ENCODE peak calls at places on chromosomes 11 and 22, in six cellular contexts. D is IMR-90, Z is neuronal stem cell, Y is mesenchymal stem cell, B is H1, G is trophoblast cell. L is an unnamed sample.

GRCh38 chr11:12224537-12224893 is 114.1 kb downstream of the MICAL2 start:
- DNase-seq in B (no peak), D (peak; percentile 94), Y (no peak), G (peak; percentile 97), Z (no peak), L (no peak)

GRCh38 chr22:47996446-47996857 is 1234.0 kb downstream of the TBC1D22A start:
- DNase-seq in Z (no peak), B (no peak), D (no peak), G (no peak), Y (no peak), L (no peak)

GRCh38 chr11:78424334-78425270 is 7.0 kb upstream of the GAB2 start:
- DNase-seq in G (no peak), Z (no peak), D (peak; percentile 73), Y (peak; percentile 69), B (no peak), L (no peak)

GRCh38 chr22:21587803-21588611 is 20.5 kb downstream of the UBE2L3 start:
- DNase-seq in B (no peak), Z (no peak), D (peak; percentile 67), Y (peak; percentile 66), G (no peak), L (no peak)

GRCh38 chr11:65493367-65494176 is 5.3 kb upstream of the MALAT1 start:
- DNase-seq in D (peak; percentile 97), B (no peak), Z (no peak), G (peak; percentile 97), Y (peak; percentile 96), L (peak; percentile 57)

GRCh38 chr11:55714982-55715888 is 53.2 kb downstream of the OR4C6 start:
- DNase-seq in Y (no peak), D (no peak), B (no peak), Z (no peak), G (no peak), L (no peak)

GRCh38 chr11:2099523-2100316 is 39.5 kb downstream of the IGF2 start:
- DNase-seq in Y (no peak), D (no peak), G (no peak), B (no peak), Z (no peak), L (peak; percentile 38)

GRCh38 chr22:19818264-19819208 is 36.1 kb downstream of the GNB1L start:
- DNase-seq in D (no peak), Y (no peak), G (no peak), Z (no peak), B (no peak), L (peak; percentile 26)

GRCh38 chr11:80505771-80506170 is 1064.9 kb upstream of the TENM4 start:
- DNase-seq in Y (no peak), G (no peak), Z (no peak), B (no peak), D (no peak), L (peak; percentile 34)

GRCh38 chr11:125401746-125402145 is 94.3 kb downstream of the FEZ1 start:
- DNase-seq in G (no peak), Y (peak; percentile 16), Z (peak; percentile 51), B (no peak), D (peak; percentile 26), L (peak; percentile 64)

GRCh38 chr22:36330655-36331305 is 57.0 kb downstream of the MYH9 start:
- DNase-seq in Z (no peak), D (peak; percentile 63), Y (peak; percentile 85), G (no peak), B (no peak), L (no peak)

GRCh38 chr22:47862394-47862793 is 1099.9 kb downstream of the TBC1D22A start:
- DNase-seq in D (no peak), B (no peak), Z (no peak), Y (no peak), G (no peak), L (no peak)

GRCh38 chr11:33488971-33489370 is 211.7 kb downstream of the C11orf91 start:
- DNase-seq in D (no peak), B (no peak), Z (no peak), Y (no peak), G (peak; percentile 95), L (no peak)

GRCh38 chr11:21567628-21568290 is 625.1 kb upstream of the ANO5 start:
- DNase-seq in G (no peak), D (no peak), Y (no peak), B (no peak), Z (no peak), L (no peak)

GRCh38 chr11:21564813-21565212 is 628.1 kb upstream of the ANO5 start:
- DNase-seq in D (no peak), G (no peak), Y (no peak), B (no peak), Z (no peak), L (no peak)

GRCh38 chr11:21564095-21564494 is 628.8 kb upstream of the ANO5 start:
- DNase-seq in B (no peak), Y (no peak), G (no peak), Z (no peak), D (no peak), L (no peak)

GRCh38 chr11:21566521-21567100 is 626.3 kb upstream of the ANO5 start:
- DNase-seq in B (no peak), Y (no peak), G (no peak), Z (no peak), D (no peak), L (no peak)

GRCh38 chr11:21565283-21565682 is 627.6 kb upstream of the ANO5 start:
- DNase-seq in B (no peak), Y (no peak), Z (no peak), D (no peak), G (no peak), L (no peak)
- H3K14ac ChIP-seq in B (no peak overlapping the region), Y (no peak overlapping the region), Z (no peak overlapping the region), D (no peak overlapping the region), G (no peak overlapping the region), L (no peak overlapping the region)

GRCh38 chr22:32811788-32812187 is 10.3 kb downstream of the TIMP3 start:
- DNase-seq in B (no peak), Z (no peak), Y (no peak), G (no peak), D (no peak), L (no peak)
- H3K14ac ChIP-seq in B (no peak overlapping the region), Z (no peak overlapping the region), Y (no peak overlapping the region), G (no peak overlapping the region), D (no peak overlapping the region), L (no peak overlapping the region)

DNA sequence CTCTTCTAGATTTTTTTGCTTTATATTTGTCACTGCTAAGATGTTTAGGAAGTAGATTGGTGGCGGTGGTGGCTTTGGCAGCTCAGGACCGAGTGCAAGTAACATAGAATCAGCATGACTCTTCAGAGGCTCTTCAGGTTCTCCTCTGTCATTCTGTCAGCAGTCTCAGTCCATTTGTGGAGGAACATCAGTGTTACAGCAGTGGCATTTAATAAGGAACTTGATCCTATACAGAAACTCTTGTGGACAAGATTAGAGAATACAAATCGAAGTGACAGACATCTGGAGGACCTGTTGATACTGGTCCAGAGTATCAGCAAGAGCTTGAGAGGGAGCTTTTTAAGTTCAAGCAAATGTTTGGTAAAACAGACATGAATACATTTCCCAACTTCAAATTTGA is 82.2 kb upstream of the GNAZ start:
- DNase-seq in G (no peak), Y (no peak), B (no peak), Z (no peak), D (no peak), L (no peak)
- H3K14ac ChIP-seq in G (no peak overlapping the region), Y (no peak overlapping the region), B (no peak overlapping the region), Z (no peak overlapping the region), D (no peak overlapping the region), L (no peak overlapping the region)

DNA sequence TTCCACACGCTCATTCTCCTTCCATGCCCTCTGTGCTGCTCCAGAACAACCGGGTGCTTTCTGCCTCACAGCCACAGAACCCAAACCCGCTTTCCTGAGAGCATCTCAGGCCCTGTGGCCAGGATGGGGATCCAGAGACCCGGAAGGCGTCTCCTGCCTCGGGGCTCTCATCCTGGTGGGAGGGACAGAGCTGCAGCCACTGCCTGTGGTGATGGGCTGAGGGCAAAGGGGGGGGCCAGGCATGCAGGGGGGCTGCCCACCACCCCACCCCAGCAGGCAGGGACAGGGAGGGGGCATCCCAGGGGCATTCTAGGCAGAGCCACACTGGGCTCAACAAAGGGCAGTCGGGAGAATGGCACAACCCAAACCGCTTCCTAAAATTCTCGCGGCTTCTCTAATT is 41.4 kb downstream of the CERK start:
- DNase-seq in G (no peak), D (no peak), Z (no peak), Y (no peak), B (no peak), L (no peak)
- H3K14ac ChIP-seq in G (no peak overlapping the region), D (no peak overlapping the region), Z (no peak overlapping the region), Y (no peak overlapping the region), B (no peak overlapping the region), L (no peak overlapping the region)